ENCODE peak calls at places on chromosomes 16 and 17, in four cellular contexts. C is A549, H is Peyer's patch, I is HL-60. B is an unnamed sample.

GRCh38 chr16:81214745-81215166 is 23.7 kb upstream of the BCO1 start:
- DNase-seq in C (peak; percentile 69), I (no peak), H (peak; percentile 71), B (peak; percentile 32)

GRCh38 chr17:57255182-57255775 is 1.0 kb upstream of the MSI2 start:
- DNase-seq in I (no peak), C (no peak), H (no peak), B (no peak)

GRCh38 chr17:50276588-50277356 is 2.5 kb downstream of the TMEM92 start:
- DNase-seq in I (no peak), H (peak; percentile 39), C (no peak), B (no peak)

GRCh38 chr16:70681382-70682238 is 4.2 kb downstream of the MTSS2 start:
- DNase-seq in C (no peak), H (no peak), I (no peak), B (peak; percentile 14)

GRCh38 chr17:68512247-68512966 is at the start of gene PRKAR1A:
- DNase-seq in H (peak; percentile 98), C (peak; percentile 97), I (peak; percentile 88), B (peak; percentile 93)

GRCh38 chr17:78707016-78707415 is 75.1 kb downstream of the CYTH1 start:
- DNase-seq in H (no peak), I (no peak), C (no peak), B (no peak)

GRCh38 chr17:77086433-77087010 is 54.2 kb upstream of the SEC14L1 start:
- DNase-seq in H (peak; percentile 91), C (peak; percentile 87), I (peak; percentile 59), B (peak; percentile 94)

GRCh38 chr16:65388592-65388991 is 266.7 kb upstream of the CDH11 start:
- DNase-seq in C (no peak), I (no peak), H (no peak), B (no peak)

GRCh38 chr17:83050651-83051422 is 28.6 kb upstream of the METRNL start:
- DNase-seq in I (no peak), C (no peak), H (peak; percentile 76), B (no peak)

GRCh38 chr16:75267631-75268264 is 16.3 kb upstream of the BCAR1 start:
- DNase-seq in H (peak; percentile 85), C (peak; percentile 96), I (no peak), B (no peak)

GRCh38 chr16:29962344-29962994 is 590 bp downstream of the TMEM219 start:
- DNase-seq in H (no peak), I (no peak), C (no peak), B (no peak)

GRCh38 chr16:3645504-3646347 is 8.8 kb upstream of the DNASE1 start:
- DNase-seq in H (no peak), C (no peak), I (no peak), B (peak; percentile 54)

GRCh38 chr16:60686824-60687223 is 1349.4 kb downstream of the CDH8 start:
- DNase-seq in I (no peak), H (no peak), C (no peak), B (no peak)

GRCh38 chr17:61568219-61569072 is 22.6 kb downstream of the NACA2 start:
- DNase-seq in C (peak; percentile 94), I (no peak), H (no peak), B (no peak)

GRCh38 chr17:1965556-1966273 is 59.4 kb downstream of the RTN4RL1 start:
- DNase-seq in I (no peak), C (no peak), H (no peak), B (peak; percentile 73)

GRCh38 chr16:29825145-29826044 is 5.1 kb downstream of the MVP start:
- DNase-seq in C (peak; percentile 78), I (no peak), H (no peak), B (peak; percentile 84)

GRCh38 chr17:8019161-8019560 is 16.7 kb downstream of the GUCY2D start:
- DNase-seq in H (no peak), C (no peak), I (no peak), B (no peak)

GRCh38 chr16:28210979-28211505 is 723 bp downstream of the XPO6 start:
- DNase-seq in H (peak; percentile 81), C (peak; percentile 60), I (peak; percentile 55), B (peak; percentile 80)

GRCh38 chr17:15371731-15372130 is 30.3 kb upstream of the TEKT3 start:
- DNase-seq in I (no peak), H (no peak), C (no peak), B (no peak)

GRCh38 chr16:5064915-5065314 is 841 bp downstream of the C16orf89 start:
- DNase-seq in H (no peak), C (no peak), I (no peak), B (no peak)

GRCh38 chr16:11788914-11789313 is 8.1 kb downstream of the ZC3H7A start:
- DNase-seq in I (no peak), H (no peak), C (no peak), B (no peak)

GRCh38 chr16:7160093-7160492 is 172.6 kb upstream of the RBFOX1 start:
- DNase-seq in H (no peak), C (no peak), I (no peak), B (no peak)

GRCh38 chr17:54891176-54891821 is 9.4 kb upstream of the TOM1L1 start:
- DNase-seq in H (no peak), I (peak; percentile 5), C (peak; percentile 80), B (peak; percentile 22)

GRCh38 chr17:41667280-41668008 is 21.2 kb upstream of the EIF1 start:
- DNase-seq in I (no peak), C (no peak), H (no peak), B (no peak)
- TF ChIP-seq CTCF in I (no peak), C (no peak), H (no peak), B (no peak)

GRCh38 chr17:27566673-27567562 is 64.1 kb upstream of the LGALS9 start:
- DNase-seq in H (no peak), I (no peak), C (no peak), B (no peak)
- TF ChIP-seq CTCF in H (no peak), I (no peak), C (no peak), B (no peak)

DNA sequence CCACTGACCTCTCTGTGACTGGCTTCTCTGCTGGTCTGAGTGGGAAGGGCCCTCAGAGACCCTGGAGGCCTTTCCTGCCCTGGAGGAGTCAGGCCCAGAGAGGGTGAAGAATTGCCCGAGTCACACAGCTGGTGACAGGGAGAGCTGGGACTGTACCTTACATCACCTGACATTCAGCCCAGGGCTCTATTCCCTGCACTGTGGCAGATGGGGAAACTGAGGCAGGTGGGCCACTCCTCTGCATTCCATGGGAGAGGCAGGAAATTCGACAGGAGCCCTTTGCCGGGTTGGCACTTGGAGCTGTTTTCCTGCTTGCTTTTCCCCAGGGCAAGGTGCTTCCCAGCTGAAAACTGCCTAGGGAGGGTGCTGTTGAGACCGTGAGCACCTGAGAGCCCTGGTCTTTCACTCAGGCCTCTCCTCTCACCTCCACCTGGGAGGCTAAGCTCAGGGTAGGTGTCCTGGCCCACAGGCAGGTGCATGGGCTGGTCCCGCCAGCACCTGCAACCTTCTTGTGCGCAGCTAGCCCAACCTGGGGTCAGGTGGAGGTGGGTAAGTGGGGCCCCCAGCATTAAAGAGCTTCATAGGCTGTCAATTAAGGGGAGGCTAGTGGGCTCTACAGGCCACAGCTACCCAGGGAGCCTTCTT is 8.5 kb downstream of the ADCY7 start:
- DNase-seq in I (no peak), H (peak; percentile 42), C (no peak), B (no peak)
- TF ChIP-seq CTCF in I (no peak), H (no peak), C (no peak), B (no peak)

GRCh38 chr17:17109231-17109630 is 67.0 kb downstream of the MPRIP start:
- DNase-seq in I (no peak), C (no peak), H (no peak), B (no peak)
- TF ChIP-seq CTCF in I (no peak), C (no peak), H (no peak), B (no peak)

DNA sequence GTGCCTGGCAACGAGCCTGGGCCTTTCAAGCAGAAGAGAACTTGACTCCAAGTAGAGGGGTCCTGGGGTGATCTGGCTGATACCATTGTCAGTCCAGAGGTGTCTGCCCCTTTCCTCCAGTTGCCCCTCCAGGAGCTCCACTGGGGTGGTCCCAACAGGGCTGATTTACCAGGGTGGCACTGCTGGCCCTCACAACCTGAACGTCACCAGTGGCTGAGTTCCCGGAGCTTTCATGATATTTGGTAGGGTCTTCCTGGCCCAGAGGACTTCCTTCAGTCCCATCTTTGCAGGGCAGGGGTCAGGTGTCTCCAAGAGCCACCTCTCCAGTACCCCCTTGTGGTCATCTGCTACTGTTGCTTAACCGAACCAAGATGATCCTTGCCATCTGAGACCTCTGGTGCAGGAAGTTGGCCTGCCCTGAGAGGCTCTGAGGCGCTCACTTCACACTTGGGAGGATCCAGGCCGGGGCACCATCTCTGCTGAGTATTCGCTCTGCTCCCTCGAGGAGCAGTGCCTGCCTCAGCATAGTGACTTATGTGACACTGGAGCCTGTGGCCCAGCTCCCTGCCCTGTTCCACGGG is 3.5 kb downstream of the LIMD2 start:
- DNase-seq in I (no peak), H (no peak), C (peak; percentile 65), B (no peak)
- TF ChIP-seq CTCF in I (peak; percentile 9), H (peak; percentile 39), C (peak; percentile 21), B (peak; percentile 62)

GRCh38 chr17:43532581-43532980 is 13.6 kb downstream of the ETV4 start:
- DNase-seq in I (no peak), H (peak; percentile 79), C (no peak), B (no peak)

GRCh38 chr17:43534909-43535308 is 11.2 kb downstream of the ETV4 start:
- DNase-seq in H (no peak), I (no peak), C (no peak), B (no peak)

GRCh38 chr17:43531955-43532354 is 14.2 kb downstream of the ETV4 start:
- DNase-seq in I (no peak), C (no peak), H (no peak), B (no peak)

GRCh38 chr17:43531082-43531378 is 15.1 kb downstream of the ETV4 start:
- DNase-seq in I (no peak), H (no peak), C (no peak), B (no peak)

DNA sequence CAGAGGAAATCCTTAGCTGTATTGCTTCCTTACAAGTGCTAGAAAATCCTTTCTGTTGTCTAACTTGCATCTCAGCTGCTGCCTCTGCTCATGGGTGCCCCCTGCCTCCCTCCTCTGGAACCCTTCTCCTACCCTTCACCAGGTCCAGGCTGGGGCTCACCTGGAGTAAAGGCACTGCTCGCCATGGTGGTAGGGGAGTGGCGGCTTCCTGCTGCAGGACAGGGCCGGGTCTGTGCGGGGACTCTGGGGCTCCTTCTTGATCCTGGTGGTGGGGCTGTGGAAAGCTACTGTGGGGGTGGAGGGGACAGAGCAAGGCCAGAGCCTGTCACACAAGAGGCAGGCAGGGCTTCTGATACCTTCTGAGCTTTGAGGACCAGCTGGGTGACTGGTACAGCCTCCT is 12.4 kb downstream of the ETV4 start:
- DNase-seq in H (no peak), I (no peak), C (no peak), B (no peak)
- TF ChIP-seq CTCF in H (no peak), I (no peak), C (no peak), B (no peak)

GRCh38 chr17:40827746-40828453 is 5.5 kb upstream of the KRT10 start:
- DNase-seq in H (no peak), C (no peak), I (no peak), B (no peak)
- TF ChIP-seq CTCF in H (no peak), C (no peak), I (no peak), B (no peak)

B was measured in glutamatergic neuron.